ENCODE peak calls at places on chromosome 13, in four cellular contexts. P, U, C and I are unnamed samples.

GRCh38 chr13:111973186-111974064 is 93.5 kb upstream of the SOX1 start:
- DNase-seq in P (no peak), U (no peak), C (no peak), I (no peak)

GRCh38 chr13:113398963-113399754 is 35.2 kb upstream of the GRTP1 start:
- DNase-seq in P (no peak), U (peak; percentile 34), C (no peak), I (no peak)

GRCh38 chr13:77810430-77810829 is 108.2 kb downstream of the EDNRB start:
- DNase-seq in P (peak; percentile 34), U (no peak), C (no peak), I (no peak)

GRCh38 chr13:48526269-48526668 is 6.6 kb downstream of the RCBTB2 start:
- DNase-seq in P (no peak), U (no peak), C (no peak), I (no peak)

GRCh38 chr13:33096886-33097610 is 80.8 kb downstream of the KL start:
- DNase-seq in P (no peak), U (no peak), C (no peak), I (no peak)

GRCh38 chr13:112174476-112175110 is 107.6 kb downstream of the SOX1 start:
- DNase-seq in P (no peak), U (no peak), C (no peak), I (no peak)

GRCh38 chr13:24606486-24607170 is 73.6 kb upstream of the ATP12A start:
- DNase-seq in P (no peak), U (no peak), C (no peak), I (no peak)

GRCh38 chr13:76210262-76210661 is 574.1 kb downstream of the LMO7 start:
- DNase-seq in P (no peak), U (peak; percentile 61), C (no peak), I (no peak)

GRCh38 chr13:74040200-74040599 is 94.0 kb downstream of the KLF12 start:
- DNase-seq in P (peak; percentile 31), U (peak; percentile 59), C (peak; percentile 25), I (no peak)

GRCh38 chr13:32783067-32783466 is 196.8 kb downstream of the PDS5B start:
- DNase-seq in P (peak; percentile 67), U (no peak), C (no peak), I (no peak)

GRCh38 chr13:90926459-90926858 is 421.0 kb upstream of the MIR17HG start:
- DNase-seq in P (no peak), U (no peak), C (no peak), I (no peak)

GRCh38 chr13:36919833-36920611 is at the start of gene SMAD9:
- DNase-seq in P (peak; percentile 67), U (peak; percentile 85), C (peak; percentile 29), I (no peak)

GRCh38 chr13:89199138-89199537 is 1528.0 kb downstream of the SLITRK5 start:
- DNase-seq in P (no peak), U (no peak), C (no peak), I (no peak)

GRCh38 chr13:40789275-40790231 is at the start of gene SLC25A15:
- DNase-seq in P (peak; percentile 72), U (peak; percentile 88), C (peak; percentile 79), I (peak; percentile 4)

GRCh38 chr13:63873936-63874335 is 2458.3 kb upstream of the PCDH20 start:
- DNase-seq in P (no peak), U (no peak), C (no peak), I (no peak)

GRCh38 chr13:66795636-66796035 is 434.5 kb downstream of the PCDH9 start:
- DNase-seq in P (no peak), U (no peak), C (no peak), I (no peak)

GRCh38 chr13:44266772-44267171 is 106.9 kb upstream of the SERP2 start:
- DNase-seq in P (no peak), U (no peak), C (no peak), I (no peak)

GRCh38 chr13:40103864-40104263 is 448.4 kb downstream of the COG6 start:
- DNase-seq in P (no peak), U (no peak), C (no peak), I (no peak)

GRCh38 chr13:30696278-30697176 is 38.8 kb upstream of the ALOX5AP start:
- DNase-seq in P (peak; percentile 36), U (peak; percentile 64), C (no peak), I (no peak)

GRCh38 chr13:54593504-54593903 is 1564.9 kb downstream of the OLFM4 start:
- DNase-seq in P (no peak), U (no peak), C (no peak), I (no peak)

GRCh38 chr13:111474136-111475002 is 153.9 kb downstream of the TEX29 start:
- DNase-seq in P (peak; percentile 35), U (no peak), C (no peak), I (no peak)

GRCh38 chr13:53311561-53311960 is 282.9 kb downstream of the OLFM4 start:
- DNase-seq in P (no peak), U (no peak), C (no peak), I (no peak)

GRCh38 chr13:53138369-53139036 is 109.9 kb downstream of the OLFM4 start:
- DNase-seq in P (peak; percentile 35), U (peak; percentile 27), C (no peak), I (no peak)

GRCh38 chr13:30880756-30881155 is 25.3 kb upstream of the MEDAG start:
- DNase-seq in P (peak; percentile 97), U (peak; percentile 38), C (no peak), I (no peak)

GRCh38 chr13:97113231-97114001 is 108.7 kb upstream of the MBNL2 start:
- DNase-seq in P (no peak), U (no peak), C (no peak), I (no peak)

GRCh38 chr13:99425485-99426341 is 75.6 kb upstream of the TM9SF2 start:
- DNase-seq in P (no peak), U (peak; percentile 52), C (peak; percentile 66), I (peak; percentile 11)

GRCh38 chr13:99464441-99464949 is 36.8 kb upstream of the TM9SF2 start:
- DNase-seq in P (peak; percentile 48), U (no peak), C (no peak), I (no peak)

GRCh38 chr13:40023608-40024577 is 368.4 kb downstream of the COG6 start:
- DNase-seq in P (no peak), U (no peak), C (no peak), I (no peak)

GRCh38 chr13:56736966-56737365 is 403.8 kb upstream of the PRR20A start:
- DNase-seq in P (no peak), U (no peak), C (no peak), I (no peak)

GRCh38 chr13:33172400-33172799 is 113.2 kb downstream of the STARD13 start:
- DNase-seq in P (no peak), U (no peak), C (no peak), I (no peak)

GRCh38 chr13:94050039-94050438 is 429.4 kb downstream of the DCT start:
- DNase-seq in P (no peak), U (no peak), C (no peak), I (no peak)

GRCh38 chr13:32951580-32951979 is 64.6 kb upstream of the KL start:
- DNase-seq in P (no peak), U (no peak), C (no peak), I (no peak)

GRCh38 chr13:96200810-96201209 is 110.9 kb downstream of the HS6ST3 start:
- DNase-seq in P (no peak), U (no peak), C (no peak), I (no peak)

GRCh38 chr13:79937311-79938243 is 403.3 kb downstream of the SPRY2 start:
- DNase-seq in P (no peak), U (no peak), C (no peak), I (no peak)

GRCh38 chr13:33510350-33510749 is 224.8 kb upstream of the STARD13 start:
- DNase-seq in P (no peak), U (no peak), C (no peak), I (no peak)

GRCh38 chr13:61370520-61370919 is 45.1 kb downstream of the PCDH20 start:
- DNase-seq in P (no peak), U (no peak), C (no peak), I (no peak)

GRCh38 chr13:110663044-110663443 is 42.9 kb downstream of the CARS2 start:
- DNase-seq in P (no peak), U (no peak), C (no peak), I (no peak)

GRCh38 chr13:110410906-110411305 is 103.8 kb downstream of the COL4A2 start:
- DNase-seq in P (no peak), U (no peak), C (no peak), I (no peak)

GRCh38 chr13:27233964-27234363 is 17.4 kb upstream of the RPL21 start:
- DNase-seq in P (no peak), U (no peak), C (no peak), I (no peak)
- TF ChIP-seq POLR2A in P (no peak), U (no peak), C (no peak), I (no peak)

GRCh38 chr13:42969558-42970172 is 22.4 kb downstream of the EPSTI1 start:
- DNase-seq in P (peak; percentile 69), U (peak; percentile 86), C (peak; percentile 41), I (no peak)

GRCh38 chr13:42971670-42972355 is 20.2 kb downstream of the EPSTI1 start:
- DNase-seq in P (peak; percentile 26), U (no peak), C (no peak), I (no peak)

GRCh38 chr13:42970824-42971669 is 21.0 kb downstream of the EPSTI1 start:
- DNase-seq in P (peak; percentile 43), U (no peak), C (no peak), I (no peak)

GRCh38 chr13:42967660-42968059 is 24.4 kb downstream of the EPSTI1 start:
- DNase-seq in P (no peak), U (no peak), C (no peak), I (no peak)

DNA sequence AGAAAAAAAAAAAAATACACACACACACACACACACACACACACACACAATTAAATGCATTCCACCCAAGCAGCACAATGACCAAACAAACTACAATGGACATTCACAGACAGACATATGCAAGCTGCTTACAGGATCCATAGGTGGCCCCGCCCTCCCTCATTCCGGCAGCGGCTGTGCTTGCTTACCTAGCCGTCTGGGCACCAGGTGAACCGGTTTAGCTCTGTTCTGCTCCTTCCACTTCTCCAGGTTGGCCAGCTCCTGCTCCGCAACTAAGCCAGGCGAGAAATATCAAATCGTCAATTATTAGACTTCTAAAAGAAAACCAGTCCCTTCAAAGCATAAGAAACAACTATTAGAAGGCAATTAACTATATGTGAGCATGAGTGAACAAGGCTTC is 23.1 kb downstream of the EPSTI1 start:
- DNase-seq in P (no peak), U (no peak), C (no peak), I (no peak)
- TF ChIP-seq POLR2A in P (no peak), U (no peak), C (no peak), I (no peak)

GRCh38 chr13:106566682-106567420 is 1.1 kb downstream of the ARGLU1 start:
- DNase-seq in P (peak; percentile 62), U (peak; percentile 74), C (peak; percentile 47), I (peak; percentile 19)

GRCh38 chr13:106570354-106570822 is 2.5 kb upstream of the ARGLU1 start:
- DNase-seq in P (peak; percentile 61), U (peak; percentile 62), C (no peak), I (peak; percentile 16)

GRCh38 chr13:106568225-106569003 is 477 bp upstream of the ARGLU1 start:
- DNase-seq in P (no peak), U (no peak), C (no peak), I (no peak)

GRCh38 chr13:106567421-106568224 is at the start of gene ARGLU1:
- DNase-seq in P (peak; percentile 90), U (peak; percentile 94), C (peak; percentile 65), I (peak; percentile 33)

GRCh38 chr13:106569233-106570095 is 1.5 kb upstream of the ARGLU1 start:
- DNase-seq in P (no peak), U (no peak), C (no peak), I (no peak)
- TF ChIP-seq POLR2A in P (no peak), U (no peak), C (no peak), I (no peak)

GRCh38 chr13:26186141-26186870 is 35.8 kb downstream of the RNF6 start:
- DNase-seq in P (peak; percentile 89), U (peak; percentile 90), C (peak; percentile 65), I (peak; percentile 59)
- TF ChIP-seq POLR2A in P (no peak), U (no peak), C (peak; percentile 56), I (no peak)